ENCODE peak calls at places on chromosome 1, in seven cellular contexts. D is GM12878, H is HepG2, P is SK-N-SH, M is HCT116, T is endothelial cell of umbilical vein, K is K562. R is an unnamed sample.
A peak's percentile ranks its signal among the peaks of the same experiment; 100 is the strongest.

GRCh38 chr1:221530791-221531190 is 211.1 kb downstream of the DUSP10 start:
- DNase-seq in D (no peak), T (no peak), K (no peak), P (no peak), M (no peak), H (no peak), R (no peak)

GRCh38 chr1:108826081-108826635 is 30.7 kb downstream of the AKNAD1 start:
- DNase-seq in H (no peak), M (no peak), P (no peak), T (no peak), D (no peak), K (no peak), R (no peak)

GRCh38 chr1:231674575-231674974 is 48.0 kb downstream of the DISC1 start:
- DNase-seq in T (no peak), M (no peak), P (no peak), H (peak; percentile 89), D (no peak), K (no peak), R (no peak)

GRCh38 chr1:41020654-41021053 is 871 bp downstream of the SLFNL1 start:
- DNase-seq in H (no peak), P (peak; percentile 29), D (no peak), M (no peak), T (no peak), K (no peak), R (no peak)

GRCh38 chr1:224430511-224431113 is 4.0 kb downstream of the WDR26 start:
- DNase-seq in P (no peak), M (no peak), K (peak; percentile 44), T (peak; percentile 88), D (no peak), H (peak; percentile 55), R (peak; percentile 26)

GRCh38 chr1:86156571-86157455 is at the start of gene COL24A1:
- DNase-seq in M (no peak), H (no peak), P (peak; percentile 58), K (no peak), T (peak; percentile 24), D (no peak), R (no peak)

GRCh38 chr1:180358649-180359048 is 128.6 kb downstream of the LHX4 start:
- DNase-seq in T (peak; percentile 30), P (peak; percentile 59), M (no peak), D (no peak), H (no peak), K (no peak), R (no peak)

GRCh38 chr1:167332503-167332902 is 111.8 kb downstream of the POU2F1 start:
- DNase-seq in P (no peak), T (peak; percentile 21), K (no peak), D (no peak), M (no peak), H (peak; percentile 41), R (no peak)

GRCh38 chr1:97008226-97008625 is 286.6 kb downstream of the PTBP2 start:
- DNase-seq in P (no peak), T (no peak), K (no peak), M (no peak), H (no peak), D (no peak), R (no peak)

GRCh38 chr1:198255783-198256182 is 99.0 kb downstream of the NEK7 start:
- DNase-seq in P (no peak), D (no peak), M (no peak), K (no peak), T (no peak), H (no peak), R (no peak)

GRCh38 chr1:208302702-208303101 is 58.5 kb upstream of the PLXNA2 start:
- DNase-seq in H (no peak), D (no peak), K (no peak), P (no peak), T (no peak), M (no peak), R (no peak)

GRCh38 chr1:232901255-232901654 is 49.2 kb upstream of the NTPCR start:
- DNase-seq in M (no peak), D (no peak), H (no peak), T (no peak), K (no peak), P (no peak), R (no peak)

GRCh38 chr1:152479792-152480595 is 30.6 kb upstream of the LCE5A start:
- DNase-seq in M (peak; percentile 63), D (no peak), K (peak; percentile 65), H (peak; percentile 32), P (peak; percentile 43), T (no peak), R (no peak)

GRCh38 chr1:84698718-84699117 is 8.5 kb upstream of the SSX2IP start:
- DNase-seq in K (peak; percentile 20), T (peak; percentile 61), D (no peak), P (no peak), M (peak; percentile 36), H (no peak), R (peak; percentile 55)

GRCh38 chr1:228989992-228990827 is 254.9 kb downstream of the RHOU start:
- DNase-seq in M (no peak), T (peak; percentile 16), P (peak; percentile 46), H (peak; percentile 56), D (no peak), K (no peak), R (no peak)

GRCh38 chr1:61853545-61853944 is 111.3 kb downstream of the PATJ start:
- DNase-seq in D (no peak), H (no peak), T (peak; percentile 73), M (no peak), K (no peak), P (peak; percentile 31), R (peak; percentile 22)

GRCh38 chr1:222043444-222044292 is 301.8 kb upstream of the DUSP10 start:
- DNase-seq in P (peak; percentile 76), M (no peak), K (no peak), T (no peak), D (no peak), H (no peak), R (no peak)

GRCh38 chr1:25099343-25099951 is 132.9 kb downstream of the SYF2 start:
- DNase-seq in K (no peak), P (peak; percentile 80), H (peak; percentile 13), D (no peak), T (no peak), M (no peak), R (no peak)

GRCh38 chr1:21933397-21934248 is 3.5 kb downstream of the HSPG2 start:
- DNase-seq in M (no peak), H (no peak), K (no peak), P (no peak), T (peak; percentile 86), D (no peak), R (no peak)

GRCh38 chr1:21932127-21932526 is 5.0 kb downstream of the HSPG2 start:
- DNase-seq in P (no peak), D (no peak), H (no peak), K (no peak), T (peak; percentile 72), M (no peak), R (no peak)

GRCh38 chr1:21929951-21930615 is 7.0 kb downstream of the HSPG2 start:
- DNase-seq in K (no peak), H (no peak), M (no peak), D (no peak), T (peak; percentile 42), P (no peak), R (no peak)

GRCh38 chr1:21930629-21931170 is 6.4 kb downstream of the HSPG2 start:
- DNase-seq in H (no peak), T (peak; percentile 37), K (no peak), M (no peak), P (no peak), D (no peak), R (no peak)

GRCh38 chr1:21931171-21932093 is 5.7 kb downstream of the HSPG2 start:
- DNase-seq in P (no peak), T (peak; percentile 70), M (peak; percentile 43), D (no peak), H (peak; percentile 91), K (no peak), R (no peak)
- H3K4me3 ChIP-seq in P (no peak overlapping the region), T (no peak overlapping the region), M (peak overlapping the region; percentile 17), D (no peak overlapping the region), H (peak overlapping the region; percentile 58), K (no peak overlapping the region), R (no peak overlapping the region)

GRCh38 chr1:18633428-18634155 is 2.9 kb downstream of the PAX7 start:
- DNase-seq in P (no peak), H (no peak), M (no peak), K (no peak), D (no peak), T (no peak), R (no peak)
- TF ChIP-seq POLR2AphosphoS5 in P (no peak), H (no peak), M (no peak), K (no peak), D (no peak), T (no peak), R (no peak)

GRCh38 chr1:160024195-160024905 is 7.4 kb downstream of the PIGM start:
- DNase-seq in H (no peak), K (no peak), P (no peak), D (no peak), T (no peak), M (no peak), R (no peak)
- H3K9ac ChIP-seq in H (no peak overlapping the region), K (no peak overlapping the region), P (no peak overlapping the region), D (no peak overlapping the region), T (no peak overlapping the region), M (no peak overlapping the region), R (no peak overlapping the region)

DNA sequence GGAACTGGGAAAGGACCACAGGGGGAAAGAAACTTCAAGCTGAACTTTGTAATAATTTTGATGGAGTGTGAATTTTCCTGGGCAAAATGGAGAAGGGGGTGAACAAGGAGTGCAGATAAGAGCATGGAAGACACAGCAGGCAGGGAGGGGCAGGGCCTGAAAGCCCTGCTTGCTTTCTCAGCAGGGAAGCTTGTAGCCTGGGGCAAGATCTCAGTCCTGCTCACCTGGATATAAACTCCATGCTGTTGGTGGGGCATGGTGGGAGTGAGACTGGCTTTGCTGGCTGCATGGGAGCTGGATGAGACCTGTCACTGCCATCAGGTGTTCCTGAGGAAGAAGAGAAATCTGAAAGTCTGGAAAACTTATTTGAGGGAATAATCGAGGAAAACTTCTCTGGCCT is 58.7 kb upstream of the RC3H1 start:
- DNase-seq in K (no peak), H (no peak), P (no peak), M (no peak), T (no peak), D (no peak), R (no peak)
- H3K4me3 ChIP-seq in K (no peak overlapping the region), H (no peak overlapping the region), P (no peak overlapping the region), M (no peak overlapping the region), T (no peak overlapping the region), D (no peak overlapping the region), R (no peak overlapping the region)

GRCh38 chr1:66374561-66375111 is 159.3 kb upstream of the SGIP1 start:
- DNase-seq in D (peak; percentile 96), T (peak; percentile 61), P (no peak), M (no peak), K (no peak), H (no peak), R (no peak)
- TF ChIP-seq POLR2AphosphoS5 in D (peak; percentile 26), T (no peak), P (peak; percentile 76), M (no peak), K (no peak), H (no peak), R (no peak)

R was measured in SK-N-MC.